ENCODE peak calls at places on chromosomes 13 and 19, in ten cellular contexts. F is heart right ventricle; Q is right lobe of liver; G is cardiac muscle cell; I is naive thymus-derived CD4-positive, alpha-beta T cell; Z is adrenal gland; C is left ventricle myocardium inferior; P is CD4-positive, CD25-positive, alpha-beta regulatory T cell; M is ovary; D is breast epithelium. H is an unnamed sample. For H3K4me1, the result is how much of the 10 kb centered on the place peaks cover.

GRCh38 chr19:48405850-48406249 is 12.4 kb downstream of the GRIN2D start:
- DNase-seq in F (no peak), Q (no peak), G (no peak), I (no peak), Z (no peak), C (no peak), P (no peak), M (no peak), D (no peak), H (no peak)

GRCh38 chr19:16850133-16850532 is 20.9 kb downstream of the SIN3B start:
- DNase-seq in F (no peak), Q (no peak), G (no peak), I (no peak), Z (no peak), C (no peak), P (no peak), M (no peak), D (no peak), H (no peak)

GRCh38 chr13:31049083-31049482 is 112.6 kb downstream of the HSPH1 start:
- DNase-seq in F (no peak), Q (no peak), G (no peak), I (no peak), Z (no peak), C (no peak), P (no peak), M (no peak), D (no peak), H (no peak)

GRCh38 chr19:2315818-2316353 is 7.9 kb upstream of the LINGO3 start:
- DNase-seq in F (peak), Q (peak), G (peak), I (no peak), Z (peak), C (peak), P (no peak), M (no peak), D (no peak), H (no peak)

GRCh38 chr19:56080669-56081401 is 40.3 kb downstream of the ZNF787 start:
- DNase-seq in F (peak), Q (peak), G (peak), I (peak), Z (peak), C (peak), P (peak), M (peak), D (peak), H (peak)

GRCh38 chr19:58439576-58440554 is at the start of gene ZNF132:
- DNase-seq in F (peak), Q (peak), G (peak), I (peak), Z (peak), C (peak), P (peak), M (peak), D (peak), H (peak)

GRCh38 chr13:94063096-94063495 is 416.4 kb downstream of the DCT start:
- DNase-seq in F (no peak), Q (no peak), G (no peak), I (no peak), Z (no peak), C (no peak), P (no peak), M (no peak), D (no peak), H (no peak)

GRCh38 chr19:53549354-53549753 is 11.4 kb downstream of the ZNF331 start:
- DNase-seq in F (no peak), Q (no peak), G (peak), I (no peak), Z (no peak), C (no peak), P (peak), M (no peak), D (no peak), H (no peak)

GRCh38 chr13:37173214-37173613 is 67.8 kb upstream of the CSNK1A1L start:
- DNase-seq in F (no peak), Q (no peak), G (peak), I (no peak), Z (no peak), C (no peak), P (no peak), M (no peak), D (no peak), H (no peak)

GRCh38 chr19:54023191-54023590 is 31.8 kb downstream of the CACNG6 start:
- DNase-seq in F (no peak), Q (no peak), G (peak), I (no peak), Z (no peak), C (no peak), P (no peak), M (no peak), D (no peak), H (no peak)

GRCh38 chr13:91369432-91369831 is 21.9 kb downstream of the MIR17HG start:
- DNase-seq in F (no peak), Q (no peak), G (peak), I (no peak), Z (no peak), C (no peak), P (no peak), M (no peak), D (no peak), H (no peak)

GRCh38 chr13:29339386-29340272 is 255.9 kb downstream of the SLC7A1 start:
- DNase-seq in F (no peak), Q (no peak), G (no peak), I (no peak), Z (no peak), C (no peak), P (no peak), M (no peak), D (no peak), H (no peak)

GRCh38 chr19:48390188-48391099 is 907 bp downstream of the KDELR1 start:
- DNase-seq in F (peak), Q (peak), G (peak), I (peak), Z (peak), C (peak), P (peak), M (peak), D (peak), H (peak)

GRCh38 chr13:50248537-50249521 is 233.6 kb downstream of the KCNRG start:
- DNase-seq in F (no peak), Q (no peak), G (no peak), I (no peak), Z (no peak), C (no peak), P (no peak), M (no peak), D (no peak), H (no peak)

GRCh38 chr19:5246554-5247155 is 94.0 kb downstream of the PTPRS start:
- DNase-seq in F (no peak), Q (no peak), G (no peak), I (no peak), Z (no peak), C (no peak), P (no peak), M (no peak), D (no peak), H (no peak)

GRCh38 chr13:46604226-46604968 is 51.4 kb downstream of the LRCH1 start:
- DNase-seq in F (no peak), Q (no peak), G (no peak), I (no peak), Z (no peak), C (no peak), P (no peak), M (no peak), D (no peak), H (no peak)

GRCh38 chr19:48543121-48543710 is 8.8 kb upstream of the SULT2B1 start:
- DNase-seq in F (no peak), Q (no peak), G (peak), I (no peak), Z (no peak), C (no peak), P (no peak), M (no peak), D (peak), H (no peak)

GRCh38 chr19:3034845-3035541 is 5.9 kb upstream of the TLE2 start:
- DNase-seq in F (peak), Q (no peak), G (peak), I (no peak), Z (peak), C (no peak), P (no peak), M (no peak), D (peak), H (no peak)

GRCh38 chr13:71712988-71713653 is 153.9 kb downstream of the DACH1 start:
- DNase-seq in F (no peak), Q (no peak), G (peak), I (no peak), Z (no peak), C (no peak), P (no peak), M (no peak), D (no peak), H (no peak)

GRCh38 chr19:54203151-54203611 is 2.5 kb downstream of the RPS9 start:
- DNase-seq in F (no peak), Q (peak), G (peak), I (no peak), Z (no peak), C (no peak), P (no peak), M (no peak), D (no peak), H (no peak)

GRCh38 chr19:56712609-56713008 is 41.1 kb upstream of the ZNF835 start:
- DNase-seq in F (no peak), Q (no peak), G (no peak), I (no peak), Z (no peak), C (no peak), P (no peak), M (peak), D (no peak), H (no peak)

GRCh38 chr13:79647518-79647917 is 166.6 kb downstream of the NDFIP2 start:
- DNase-seq in F (no peak), Q (no peak), G (no peak), I (no peak), Z (no peak), C (no peak), P (no peak), M (no peak), D (no peak), H (no peak)

GRCh38 chr13:79918620-79919019 is 422.3 kb downstream of the SPRY2 start:
- DNase-seq in F (no peak), Q (no peak), G (no peak), I (no peak), Z (no peak), C (no peak), P (no peak), M (no peak), D (no peak), H (no peak)

GRCh38 chr19:10006335-10006708 is 4.0 kb downstream of the COL5A3 start:
- DNase-seq in F (peak), Q (no peak), G (peak), I (no peak), Z (peak), C (peak), P (no peak), M (peak), D (peak), H (no peak)

GRCh38 chr13:42702726-42703125 is 78.7 kb upstream of the FAM216B start:
- DNase-seq in F (no peak), Q (no peak), G (peak), I (no peak), Z (peak), C (no peak), P (no peak), M (peak), D (no peak), H (no peak)

GRCh38 chr13:46184277-46184699 is 2.3 kb upstream of the LCP1 start:
- DNase-seq in F (peak), Q (no peak), G (peak), I (peak), Z (no peak), C (peak), P (peak), M (no peak), D (no peak), H (peak)

GRCh38 chr19:31249217-31249616 is 100.0 kb downstream of the TSHZ3 start:
- DNase-seq in F (no peak), Q (no peak), G (no peak), I (no peak), Z (peak), C (no peak), P (no peak), M (no peak), D (no peak), H (no peak)

GRCh38 chr13:32266130-32266529 is 49.0 kb downstream of the ZAR1L start:
- DNase-seq in F (no peak), Q (no peak), G (no peak), I (no peak), Z (no peak), C (no peak), P (no peak), M (no peak), D (no peak), H (no peak)

GRCh38 chr19:15318241-15318691 is 14.1 kb downstream of the BRD4 start:
- DNase-seq in F (no peak), Q (no peak), G (no peak), I (no peak), Z (peak), C (no peak), P (no peak), M (no peak), D (no peak), H (peak)
- H3K4me1 ChIP-seq in F (half or more), Q (under half), G (half or more), I (half or more), Z (half or more), C (half or more), P (half or more), M (under half), D (under half), H (half or more)

DNA sequence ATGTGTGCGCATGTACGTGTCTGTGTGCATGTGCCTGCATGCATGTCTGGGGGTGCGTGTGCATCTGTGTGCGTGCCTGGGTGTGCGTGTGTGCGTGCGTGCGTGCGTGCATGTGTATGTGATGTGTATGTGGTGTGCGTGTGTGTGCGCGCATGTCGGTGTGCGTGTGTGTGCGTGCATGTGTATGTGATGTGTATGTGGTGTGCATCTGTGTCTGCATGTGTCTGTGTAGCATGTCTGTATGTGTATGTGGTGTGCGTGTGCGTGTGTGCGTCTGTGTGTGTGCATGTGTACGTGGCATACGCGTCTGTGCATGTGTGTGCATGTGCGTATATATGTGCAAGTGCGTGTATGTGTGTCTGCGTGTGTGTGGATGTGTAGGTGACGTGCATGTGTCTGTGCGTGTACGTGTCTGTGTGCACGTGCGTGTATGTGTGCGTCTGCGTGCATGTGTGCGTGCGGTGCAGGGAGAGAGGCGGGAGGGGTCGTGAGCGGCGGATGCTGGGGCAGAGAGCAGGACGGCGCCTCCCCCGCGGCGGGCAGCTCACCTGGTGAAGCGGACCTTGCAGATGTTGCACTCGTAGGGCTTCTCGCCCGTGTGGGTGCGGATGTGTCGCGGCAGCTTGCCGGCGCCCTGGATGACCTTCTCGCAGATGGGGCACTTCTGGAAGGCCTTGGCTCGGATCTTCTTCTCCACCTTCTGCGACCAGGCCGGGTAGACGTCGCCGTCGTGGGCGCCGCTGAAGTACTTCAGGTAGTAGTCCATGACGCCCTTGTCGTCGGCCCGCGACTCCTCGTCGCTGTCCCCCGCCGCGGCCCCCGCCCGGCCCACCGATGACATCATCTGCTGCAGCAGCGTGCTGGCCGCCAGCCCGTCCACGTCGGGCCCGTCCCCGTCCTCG is 13.0 kb downstream of the ZBTB7A start:
- DNase-seq in F (no peak), Q (no peak), G (no peak), I (no peak), Z (no peak), C (no peak), P (no peak), M (no peak), D (no peak), H (no peak)
- H3K4me1 ChIP-seq in F (half or more), Q (under half), G (under half), I (under half), Z (under half), C (half or more), P (under half), M (under half), D (under half), H (under half)

GRCh38 chr19:12783849-12784393 is 7.4 kb upstream of the JUNB start:
- DNase-seq in F (peak), Q (peak), G (no peak), I (no peak), Z (peak), C (peak), P (no peak), M (peak), D (peak), H (no peak)

GRCh38 chr19:12782174-12782423 is 6.7 kb upstream of the HOOK2 start:
- DNase-seq in F (no peak), Q (no peak), G (no peak), I (no peak), Z (no peak), C (no peak), P (peak), M (no peak), D (no peak), H (no peak)

GRCh38 chr19:12784394-12784870 is 6.9 kb upstream of the JUNB start:
- DNase-seq in F (no peak), Q (no peak), G (no peak), I (peak), Z (no peak), C (no peak), P (no peak), M (no peak), D (no peak), H (no peak)

GRCh38 chr19:12782424-12783225 is 7.3 kb upstream of the HOOK2 start:
- DNase-seq in F (peak), Q (peak), G (peak), I (peak), Z (peak), C (peak), P (no peak), M (peak), D (peak), H (peak)

GRCh38 chr19:12783226-12783848 is 7.9 kb upstream of the JUNB start:
- DNase-seq in F (peak), Q (no peak), G (no peak), I (no peak), Z (no peak), C (no peak), P (no peak), M (no peak), D (no peak), H (no peak)
- H3K4me1 ChIP-seq in F (half or more), Q (under half), G (under half), I (half or more), Z (half or more), C (half or more), P (half or more), M (under half), D (under half), H (half or more)

GRCh38 chr19:45250216-45250831 is 747 bp upstream of the MARK4 start:
- DNase-seq in F (no peak), Q (no peak), G (no peak), I (no peak), Z (no peak), C (no peak), P (no peak), M (peak), D (no peak), H (no peak)
- H3K4me1 ChIP-seq in F (under half), Q (under half), G (under half), I (under half), Z (under half), C (half or more), P (under half), M (under half), D (under half), H (under half)

DNA sequence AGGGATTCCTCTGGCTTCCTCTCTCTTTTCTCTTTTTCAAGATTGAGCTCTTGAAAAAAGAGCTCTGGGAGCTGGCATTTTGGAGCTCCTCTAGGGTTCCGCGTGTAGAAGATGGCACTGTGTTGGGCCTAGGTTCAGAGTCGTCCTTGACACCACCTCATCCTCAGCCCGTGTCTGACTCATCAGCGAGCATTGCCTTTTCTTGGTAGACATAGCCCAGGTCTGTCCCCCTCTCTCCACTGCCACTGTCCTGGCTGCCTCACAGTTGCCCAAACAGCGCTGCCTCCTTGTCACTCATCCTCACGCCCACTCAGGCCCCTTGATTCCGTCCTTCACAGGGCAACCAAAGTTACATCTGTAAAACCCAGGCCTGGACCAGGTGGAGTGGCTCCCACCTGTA is 24.6 kb downstream of the PAK4 start:
- DNase-seq in F (no peak), Q (no peak), G (no peak), I (no peak), Z (peak), C (no peak), P (no peak), M (no peak), D (no peak), H (no peak)
- H3K4me1 ChIP-seq in F (under half), Q (under half), G (under half), I (under half), Z (under half), C (under half), P (under half), M (under half), D (under half), H (under half)

DNA sequence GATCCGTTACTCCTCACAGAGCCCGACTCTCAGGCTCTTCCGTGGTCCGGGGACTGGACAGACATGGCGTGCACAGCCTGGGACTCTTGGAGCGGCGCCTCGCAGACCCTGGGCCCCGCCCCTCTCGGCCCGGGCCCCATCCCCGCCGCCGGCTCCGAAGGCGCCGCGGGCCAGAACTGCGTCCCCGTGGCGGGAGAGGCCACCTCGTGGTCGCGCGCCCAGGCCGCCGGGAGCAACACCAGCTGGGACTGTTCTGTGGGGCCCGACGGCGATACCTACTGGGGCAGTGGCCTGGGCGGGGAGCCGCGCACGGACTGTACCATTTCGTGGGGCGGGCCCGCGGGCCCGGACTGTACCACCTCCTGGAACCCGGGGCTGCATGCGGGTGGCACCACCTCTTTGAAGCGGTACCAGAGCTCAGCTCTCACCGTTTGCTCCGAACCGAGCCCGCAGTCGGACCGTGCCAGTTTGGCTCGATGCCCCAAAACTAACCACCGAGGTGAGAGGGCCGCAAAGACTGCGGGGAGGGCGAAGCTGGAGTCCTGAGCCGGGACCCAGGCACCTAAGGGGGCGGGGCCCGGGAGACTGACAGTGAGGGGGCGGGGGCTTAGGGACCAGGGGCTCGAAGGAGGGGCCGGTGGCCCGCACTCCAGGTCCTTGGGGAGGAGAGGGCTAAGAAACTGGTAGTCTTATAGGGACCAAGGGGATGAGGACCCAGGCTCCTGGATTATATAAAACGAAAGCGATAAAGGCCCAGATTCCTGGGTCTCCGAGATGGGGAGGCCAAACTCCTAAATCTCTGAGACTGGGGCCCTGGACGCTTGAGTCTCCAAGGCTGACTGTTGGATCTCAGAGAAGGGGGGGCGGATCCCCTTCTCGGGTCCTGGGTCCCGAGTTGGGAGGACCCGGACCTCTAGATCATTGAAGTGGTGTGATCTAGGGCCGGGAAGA is 2.0 kb downstream of the ETV2 start:
- DNase-seq in F (peak), Q (peak), G (peak), I (peak), Z (peak), C (peak), P (peak), M (peak), D (peak), H (peak)
- H3K4me1 ChIP-seq in F (under half), Q (under half), G (under half), I (under half), Z (under half), C (under half), P (under half), M (under half), D (under half), H (under half)

H was measured in CD4-positive, alpha-beta memory T cell.